ENCODE peak calls at places on chromosomes 2 and 18, in seven cellular contexts. V, P, U, M, B, E and I are unnamed samples.

GRCh38 chr18:58828399-58829121 is 36.1 kb upstream of the ZNF532 start:
- DNase-seq in U (no peak), E (no peak), B (no peak), M (no peak), V (no peak), P (no peak), I (no peak)

GRCh38 chr2:10000541-10000940 is 42.8 kb upstream of the KLF11 start:
- DNase-seq in V (no peak), P (no peak), B (no peak), M (no peak), U (no peak), E (no peak), I (no peak)

GRCh38 chr2:30514134-30514860 is 67.3 kb downstream of the LCLAT1 start:
- DNase-seq in P (no peak), B (peak), M (no peak), E (peak), U (peak), V (no peak), I (no peak)

GRCh38 chr18:67035026-67035425 is 431.1 kb upstream of the CDH19 start:
- DNase-seq in P (no peak), U (no peak), M (no peak), B (no peak), E (no peak), V (no peak), I (no peak)

GRCh38 chr2:6069354-6069753 is 377.2 kb downstream of the SOX11 start:
- DNase-seq in U (no peak), E (peak), V (no peak), B (no peak), M (no peak), P (no peak), I (no peak)

GRCh38 chr2:178413472-178414265 is 37.3 kb downstream of the PRKRA start:
- DNase-seq in P (peak), V (no peak), E (peak), M (peak), B (no peak), U (peak), I (peak)

GRCh38 chr2:16773080-16773713 is 107.6 kb upstream of the CYRIA start:
- DNase-seq in P (no peak), M (peak), U (peak), V (peak), E (peak), B (no peak), I (no peak)

GRCh38 chr2:71190959-71191943 is 35.7 kb downstream of the PAIP2B start:
- DNase-seq in P (no peak), V (no peak), M (no peak), E (peak), B (no peak), U (peak), I (no peak)

GRCh38 chr2:237961637-237962036 is 5.2 kb upstream of the UBE2F start:
- DNase-seq in U (no peak), P (no peak), B (no peak), V (no peak), M (no peak), E (no peak), I (no peak)

GRCh38 chr18:59461171-59461570 is 102.1 kb upstream of the LMAN1 start:
- DNase-seq in M (no peak), E (no peak), V (no peak), P (no peak), U (no peak), B (no peak), I (no peak)

GRCh38 chr18:62420513-62421209 is 95.6 kb downstream of the TNFRSF11A start:
- DNase-seq in U (peak), E (peak), P (peak), V (no peak), B (no peak), M (peak), I (no peak)

GRCh38 chr2:201199847-201200246 is 16.9 kb downstream of the CASP10 start:
- DNase-seq in E (no peak), M (no peak), U (no peak), P (no peak), V (no peak), B (no peak), I (no peak)

GRCh38 chr2:240398711-240399267 is 36.7 kb upstream of the GPC1 start:
- DNase-seq in P (no peak), M (no peak), E (no peak), B (no peak), U (no peak), V (no peak), I (peak)

GRCh38 chr2:178807227-178808008 is at the start of gene TTN:
- DNase-seq in E (no peak), P (no peak), V (no peak), U (no peak), B (no peak), M (no peak), I (no peak)

GRCh38 chr2:173663835-173664515 is 301.2 kb downstream of the SP3 start:
- DNase-seq in M (no peak), P (no peak), U (no peak), E (no peak), V (no peak), B (no peak), I (no peak)

GRCh38 chr2:85588218-85589044 is 4.2 kb downstream of the VAMP5 start:
- DNase-seq in P (no peak), U (no peak), B (no peak), M (no peak), V (no peak), E (no peak), I (no peak)

GRCh38 chr2:157735532-157735931 is 106.9 kb upstream of the ACVR1C start:
- DNase-seq in M (no peak), U (no peak), B (no peak), V (no peak), E (no peak), P (no peak), I (no peak)

GRCh38 chr18:42174909-42175308 is 219.9 kb downstream of the PIK3C3 start:
- DNase-seq in P (no peak), U (peak), B (no peak), V (no peak), E (no peak), M (no peak), I (no peak)

GRCh38 chr2:207252979-207253640 is 87.4 kb upstream of the KLF7 start:
- DNase-seq in V (no peak), P (no peak), M (no peak), E (peak), U (no peak), B (no peak), I (no peak)

GRCh38 chr2:11133936-11134320 is 21.3 kb upstream of the SLC66A3 start:
- DNase-seq in U (no peak), E (no peak), M (no peak), B (no peak), P (no peak), V (no peak), I (no peak)

GRCh38 chr2:227222292-227222691 is 57.9 kb downstream of the COL4A3 start:
- DNase-seq in E (no peak), U (no peak), V (no peak), B (no peak), M (no peak), P (no peak), I (no peak)

GRCh38 chr2:128646091-128646490 is 327.4 kb upstream of the HS6ST1 start:
- DNase-seq in B (no peak), M (no peak), P (no peak), U (no peak), V (no peak), E (no peak), I (no peak)

GRCh38 chr18:24982831-24983230 is 369.1 kb downstream of the ZNF521 start:
- DNase-seq in V (no peak), P (no peak), M (no peak), B (no peak), U (no peak), E (peak), I (no peak)

GRCh38 chr2:57947398-57947797 is 99.2 kb upstream of the VRK2 start:
- DNase-seq in V (no peak), P (no peak), U (no peak), B (no peak), E (no peak), M (no peak), I (no peak)

GRCh38 chr2:101153077-101153707 is 2.0 kb upstream of the TBC1D8 start:
- DNase-seq in B (no peak), U (no peak), E (no peak), M (no peak), P (no peak), V (no peak), I (no peak)

GRCh38 chr2:156784034-156784433 is 347.9 kb downstream of the GPD2 start:
- DNase-seq in E (no peak), B (no peak), P (peak), M (no peak), U (no peak), V (no peak), I (no peak)

GRCh38 chr2:129277188-129277587 is 702.3 kb upstream of the RAB6C start:
- DNase-seq in U (no peak), B (no peak), E (no peak), V (no peak), M (no peak), P (no peak), I (no peak)

GRCh38 chr2:67446504-67446911 is 49.4 kb downstream of the ETAA1 start:
- DNase-seq in M (peak), V (no peak), U (peak), B (no peak), E (peak), P (no peak), I (no peak)

GRCh38 chr2:133721155-133721554 is 152.9 kb upstream of the NCKAP5 start:
- DNase-seq in E (peak), P (no peak), M (no peak), U (no peak), B (no peak), V (no peak), I (no peak)

GRCh38 chr18:45954070-45954712 is 12.9 kb downstream of the EPG5 start:
- DNase-seq in P (no peak), U (peak), E (peak), M (no peak), V (peak), B (peak), I (no peak)

GRCh38 chr18:59085797-59086196 is 53.9 kb upstream of the SEC11C start:
- DNase-seq in U (peak), P (no peak), M (no peak), E (peak), V (no peak), B (no peak), I (no peak)

GRCh38 chr18:11728247-11728646 is 39.2 kb downstream of the GNAL start:
- DNase-seq in U (peak), M (peak), B (peak), P (no peak), V (no peak), E (no peak), I (no peak)

GRCh38 chr18:29321561-29321960 is 1144.6 kb upstream of the CDH2 start:
- DNase-seq in E (peak), V (no peak), U (peak), M (no peak), P (no peak), B (no peak), I (no peak)

GRCh38 chr2:147649963-147650362 is 194.9 kb upstream of the ACVR2A start:
- DNase-seq in B (no peak), E (no peak), U (no peak), P (no peak), V (no peak), M (no peak), I (no peak)

DNA sequence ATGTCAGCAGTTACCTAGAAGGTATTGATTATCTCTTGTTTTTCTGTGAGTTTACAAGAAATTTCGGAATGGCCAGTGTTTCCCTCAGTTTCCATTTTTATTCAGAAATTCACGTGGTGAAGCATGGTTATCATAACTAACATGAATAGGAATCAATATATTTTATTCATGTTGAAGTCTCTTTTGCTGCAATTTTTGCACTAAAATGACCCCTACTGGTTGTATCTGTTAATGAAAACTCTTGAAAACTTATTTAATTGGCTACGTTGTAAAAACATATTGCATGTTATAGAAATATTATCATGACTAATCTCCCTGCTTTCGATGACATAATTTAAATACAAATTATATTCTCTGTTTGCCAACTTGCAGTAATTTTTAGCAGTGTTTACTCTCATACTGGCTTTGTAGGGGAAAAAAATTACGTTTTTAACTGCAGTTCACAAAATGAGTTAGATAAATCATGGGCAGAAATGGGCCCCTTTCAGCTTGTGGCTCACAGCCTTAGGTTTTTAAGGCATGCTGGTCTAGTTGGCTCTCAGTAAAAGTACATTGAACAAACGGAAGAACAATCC is 3.5 kb downstream of the CRIM1 start:
- DNase-seq in V (no peak), P (no peak), E (peak), M (no peak), U (peak), B (no peak), I (no peak)
- TF ChIP-seq CTCF in V (peak), P (peak), E (peak), M (peak), U (peak), B (no peak), I (no peak)

DNA sequence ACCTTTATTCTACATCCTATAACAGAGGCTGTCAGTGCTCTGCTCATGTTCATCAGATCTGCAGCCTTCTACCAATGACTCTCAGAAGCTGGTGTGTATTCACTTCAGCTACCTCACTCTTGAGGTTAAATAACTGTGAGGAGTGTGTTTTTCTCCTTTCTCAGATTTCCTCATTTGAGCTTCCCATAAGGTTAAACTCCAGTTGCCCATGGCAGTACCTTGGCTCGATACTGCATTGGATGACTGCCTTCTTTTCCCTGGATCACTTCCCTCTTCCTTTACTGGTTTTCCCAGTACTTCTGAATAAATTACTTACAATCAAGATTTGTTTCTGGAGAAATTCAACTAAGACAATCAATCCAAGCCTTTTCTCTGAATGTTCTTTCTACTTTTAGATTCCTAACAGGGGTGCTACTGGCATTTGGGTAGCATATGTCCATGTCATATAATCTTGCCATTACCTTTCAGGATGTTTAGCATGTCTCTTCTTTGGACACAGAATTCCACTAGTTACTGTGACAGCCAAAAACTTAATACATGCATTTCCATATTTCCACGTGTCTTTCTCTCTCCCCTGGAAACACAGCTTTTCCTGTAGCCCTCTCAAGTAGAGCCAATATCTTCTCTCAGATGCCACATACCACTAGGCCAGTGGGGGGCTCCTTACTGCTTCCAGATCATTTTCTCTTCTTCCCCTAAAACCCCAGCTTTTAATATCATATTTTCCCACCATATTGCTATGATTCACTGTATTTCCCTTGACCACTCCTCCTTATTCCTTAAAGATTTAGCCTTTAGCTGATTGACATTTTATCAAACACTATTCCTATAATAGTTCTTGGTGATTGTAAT is 15.0 kb upstream of the SPOPL start:
- DNase-seq in V (no peak), E (no peak), P (no peak), B (no peak), U (no peak), M (no peak), I (no peak)
- TF ChIP-seq CTCF in V (no peak), E (no peak), P (no peak), B (no peak), U (no peak), M (no peak), I (no peak)

GRCh38 chr18:51540562-51540961 is 343.1 kb upstream of the MEX3C start:
- DNase-seq in V (no peak), B (no peak), U (no peak), M (no peak), E (no peak), P (no peak), I (no peak)

GRCh38 chr18:51541230-51541629 is 343.7 kb upstream of the MEX3C start:
- DNase-seq in U (no peak), E (no peak), V (no peak), M (no peak), B (no peak), P (no peak), I (no peak)

GRCh38 chr18:51531496-51531895 is 334.0 kb upstream of the MEX3C start:
- DNase-seq in E (no peak), U (no peak), V (peak), B (no peak), M (peak), P (no peak), I (no peak)

DNA sequence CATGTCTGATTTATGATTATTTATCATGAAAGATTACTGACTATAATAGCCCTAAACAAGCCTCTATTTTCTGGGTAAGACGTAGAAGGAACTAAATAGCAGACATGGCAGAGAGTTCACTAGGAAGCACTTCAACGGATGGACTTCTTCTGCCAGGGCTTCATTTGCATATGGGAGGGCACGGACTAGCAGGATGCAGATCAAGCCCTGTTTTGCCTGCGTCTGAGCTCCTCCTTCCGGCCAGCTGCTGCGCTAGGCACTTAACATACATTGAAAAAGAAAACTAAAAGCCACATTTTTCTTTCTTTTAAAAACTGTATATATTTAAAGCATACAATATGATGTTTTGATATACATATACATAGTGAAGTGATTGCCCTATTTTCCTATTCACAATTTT is 340.0 kb upstream of the MEX3C start:
- DNase-seq in P (peak), U (peak), V (no peak), B (no peak), M (peak), E (no peak), I (no peak)
- TF ChIP-seq CTCF in P (no peak), U (no peak), V (peak), B (no peak), M (no peak), E (no peak), I (no peak)

GRCh38 chr2:60002158-60002867 is 551.1 kb downstream of the BCL11A start:
- DNase-seq in U (no peak), M (no peak), E (no peak), V (no peak), B (no peak), P (no peak), I (no peak)
- TF ChIP-seq CTCF in U (no peak), M (no peak), E (no peak), V (no peak), B (no peak), P (no peak), I (no peak)